ENCODE peak calls at places on chromosomes 12 and 14, in five cellular contexts. P is heart left ventricle, Z is NCI-H748 treated with DMSO at 0.1 percent for 48 hours, C is amniotic stem cell, H is thoracic aorta. G is an unnamed sample.
A peak's percentile ranks its signal among the peaks of the same experiment; 100 is the strongest.

GRCh38 chr14:63045234-63045611 is at the start of gene KCNH5:
- DNase-seq in P (peak; percentile 22), Z (peak; percentile 78), C (no peak), H (no peak), G (peak; percentile 47)

GRCh38 chr12:49867580-49868341 is 24.9 kb upstream of the BCDIN3D start:
- DNase-seq in P (no peak), Z (no peak), C (no peak), H (no peak), G (no peak)

GRCh38 chr12:96198970-96199369 is 4.8 kb downstream of the ELK3 start:
- DNase-seq in P (no peak), Z (no peak), C (peak; percentile 49), H (no peak), G (no peak)

GRCh38 chr12:47337581-47337980 is 257.8 kb upstream of the AMIGO2 start:
- DNase-seq in P (no peak), Z (no peak), C (no peak), H (no peak), G (no peak)

GRCh38 chr14:105324080-105324778 is 9.7 kb downstream of the PACS2 start:
- DNase-seq in P (peak; percentile 64), Z (no peak), C (no peak), H (no peak), G (peak; percentile 76)

GRCh38 chr12:6090786-6091185 is 33.7 kb downstream of the VWF start:
- DNase-seq in P (peak; percentile 77), Z (no peak), C (no peak), H (no peak), G (no peak)

GRCh38 chr12:131677699-131678098 is 33.2 kb upstream of the SFSWAP start:
- DNase-seq in P (no peak), Z (no peak), C (no peak), H (no peak), G (no peak)

GRCh38 chr12:56165369-56165768 is 7.2 kb downstream of the MYL6 start:
- DNase-seq in P (no peak), Z (no peak), C (no peak), H (no peak), G (no peak)

GRCh38 chr12:12398026-12398859 is 41.4 kb downstream of the BORCS5 start:
- DNase-seq in P (peak; percentile 58), Z (peak; percentile 40), C (peak; percentile 76), H (peak; percentile 39), G (peak; percentile 59)

GRCh38 chr14:72404106-72404774 is 472.0 kb downstream of the RGS6 start:
- DNase-seq in P (no peak), Z (no peak), C (no peak), H (no peak), G (no peak)

GRCh38 chr12:81976661-81977060 is 217.5 kb upstream of the PPFIA2 start:
- DNase-seq in P (no peak), Z (no peak), C (no peak), H (no peak), G (no peak)

GRCh38 chr12:13897811-13898210 is 83.6 kb downstream of the GRIN2B start:
- DNase-seq in P (no peak), Z (no peak), C (no peak), H (no peak), G (no peak)

GRCh38 chr12:32754101-32754500 is 1.6 kb downstream of the YARS2 start:
- DNase-seq in P (no peak), Z (no peak), C (no peak), H (no peak), G (no peak)

GRCh38 chr14:29853272-29853671 is 74.4 kb downstream of the PRKD1 start:
- DNase-seq in P (no peak), Z (no peak), C (no peak), H (no peak), G (no peak)

GRCh38 chr12:57627504-57628279 is 5.3 kb downstream of the B4GALNT1 start:
- DNase-seq in P (peak; percentile 16), Z (no peak), C (no peak), H (no peak), G (no peak)

GRCh38 chr12:51848843-51849735 is 571 bp upstream of the FIGNL2 start:
- DNase-seq in P (no peak), Z (no peak), C (no peak), H (no peak), G (no peak)

GRCh38 chr12:54051081-54051912 is 2.3 kb upstream of the HOXC4 start:
- DNase-seq in P (no peak), Z (no peak), C (no peak), H (no peak), G (no peak)

GRCh38 chr12:10968765-10969456 is 17.8 kb downstream of the TAS2R50 start:
- DNase-seq in P (no peak), Z (no peak), C (no peak), H (peak; percentile 25), G (peak; percentile 45)

GRCh38 chr14:28762290-28762948 is 4.2 kb upstream of the FOXG1 start:
- DNase-seq in P (no peak), Z (no peak), C (no peak), H (no peak), G (no peak)

GRCh38 chr14:89444044-89444443 is 27.0 kb upstream of the FOXN3 start:
- DNase-seq in P (no peak), Z (no peak), C (no peak), H (no peak), G (no peak)

GRCh38 chr12:52148541-52149181 is 43.2 kb downstream of the KRT80 start:
- DNase-seq in P (no peak), Z (no peak), C (no peak), H (no peak), G (peak; percentile 7)

GRCh38 chr14:32932921-32933622 is 5.6 kb upstream of the NPAS3 start:
- DNase-seq in P (no peak), Z (no peak), C (no peak), H (no peak), G (peak; percentile 58)

GRCh38 chr14:75295061-75295461 is 16.4 kb downstream of the FOS start:
- DNase-seq in P (peak; percentile 74), Z (no peak), C (peak; percentile 41), H (no peak), G (peak; percentile 77)

GRCh38 chr12:15650399-15651128 is 138.6 kb downstream of the EPS8 start:
- DNase-seq in P (no peak), Z (no peak), C (no peak), H (no peak), G (no peak)

GRCh38 chr14:57889245-57889644 is 23.4 kb upstream of the SLC35F4 start:
- DNase-seq in P (peak; percentile 32), Z (no peak), C (no peak), H (peak; percentile 11), G (peak; percentile 55)

GRCh38 chr14:64423987-64424386 is 35.8 kb downstream of the MTHFD1 start:
- DNase-seq in P (no peak), Z (no peak), C (no peak), H (no peak), G (no peak)

GRCh38 chr12:26845057-26845666 is 12.2 kb upstream of the ITPR2 start:
- DNase-seq in P (peak; percentile 69), Z (no peak), C (peak; percentile 53), H (peak; percentile 15), G (peak; percentile 73)

GRCh38 chr14:62269204-62269603 is 507.0 kb downstream of the SNAPC1 start:
- DNase-seq in P (no peak), Z (no peak), C (no peak), H (no peak), G (no peak)